ENCODE peak calls at places on chromosomes 16 and 17, in four cellular contexts. H, G, O and L are unnamed samples.
A peak's percentile ranks its signal among the peaks of the same experiment; 100 is the strongest.

GRCh38 chr17:8176197-8176940 is at the start of gene TMEM107:
- DNase-seq in H (peak; percentile 69), G (peak; percentile 86), O (peak; percentile 72), L (peak; percentile 79)

GRCh38 chr17:38912221-38912813 is 13.1 kb upstream of the LASP1NB start:
- DNase-seq in H (no peak), G (no peak), O (no peak), L (no peak)

GRCh38 chr17:79434215-79434614 is 176.6 kb downstream of the RBFOX3 start:
- DNase-seq in H (no peak), G (no peak), O (no peak), L (no peak)

GRCh38 chr17:63701477-63702222 is 1.7 kb upstream of the LIMD2 start:
- DNase-seq in H (no peak), G (peak; percentile 69), O (peak; percentile 29), L (no peak)

GRCh38 chr16:2799852-2800226 is 1.6 kb downstream of the PRSS41 start:
- DNase-seq in H (no peak), G (no peak), O (no peak), L (no peak)

GRCh38 chr17:63275318-63275967 is 170.7 kb downstream of the CYB561 start:
- DNase-seq in H (no peak), G (no peak), O (peak; percentile 9), L (peak; percentile 31)

GRCh38 chr16:48446534-48446920 is 61.3 kb upstream of the SIAH1 start:
- DNase-seq in H (no peak), G (no peak), O (no peak), L (no peak)

GRCh38 chr16:52727878-52728277 is 180.9 kb upstream of the TOX3 start:
- DNase-seq in H (no peak), G (no peak), O (no peak), L (peak; percentile 61)

GRCh38 chr16:87584271-87584670 is 18.0 kb upstream of the JPH3 start:
- DNase-seq in H (no peak), G (no peak), O (no peak), L (no peak)

GRCh38 chr17:19321481-19322128 is 40.9 kb downstream of the B9D1 start:
- DNase-seq in H (no peak), G (no peak), O (no peak), L (no peak)

GRCh38 chr16:70685938-70686375 is at the start of gene MTSS2:
- DNase-seq in H (no peak), G (peak; percentile 74), O (peak; percentile 94), L (peak; percentile 67)

GRCh38 chr17:8117980-8118768 is at the start of gene ALOXE3:
- DNase-seq in H (no peak), G (no peak), O (no peak), L (no peak)

GRCh38 chr17:45404870-45405249 is 27.8 kb downstream of the ARHGAP27 start:
- DNase-seq in H (no peak), G (no peak), O (no peak), L (no peak)

GRCh38 chr17:794876-795275 is 12.7 kb downstream of the MRM3 start:
- DNase-seq in H (no peak), G (peak; percentile 73), O (peak; percentile 54), L (no peak)

GRCh38 chr17:19672009-19672837 is 23.7 kb downstream of the ALDH3A2 start:
- DNase-seq in H (no peak), G (no peak), O (no peak), L (no peak)

GRCh38 chr16:30366511-30366910 is 3.8 kb downstream of the TBC1D10B start:
- DNase-seq in H (no peak), G (no peak), O (no peak), L (no peak)

GRCh38 chr17:40598928-40599627 is 33.8 kb upstream of the CCR7 start:
- DNase-seq in H (peak; percentile 97), G (no peak), O (no peak), L (no peak)

GRCh38 chr16:17831330-17831729 is 360.6 kb upstream of the XYLT1 start:
- DNase-seq in H (no peak), G (no peak), O (peak; percentile 31), L (no peak)

GRCh38 chr16:47732122-47732805 is 271.1 kb downstream of the PHKB start:
- DNase-seq in H (no peak), G (no peak), O (no peak), L (peak; percentile 51)

GRCh38 chr17:67390006-67390645 is 13.0 kb downstream of the PITPNC1 start:
- DNase-seq in H (no peak), G (no peak), O (no peak), L (no peak)

GRCh38 chr16:20904507-20905079 is 4.0 kb downstream of the LYRM1 start:
- DNase-seq in H (peak; percentile 49), G (peak; percentile 20), O (no peak), L (peak; percentile 85)

GRCh38 chr17:16977932-16978331 is 6.0 kb upstream of the TNFRSF13B start:
- DNase-seq in H (no peak), G (no peak), O (no peak), L (no peak)

GRCh38 chr17:81635431-81635830 is 1.5 kb downstream of the NPLOC4 start:
- DNase-seq in H (no peak), G (no peak), O (no peak), L (no peak)

GRCh38 chr17:75693500-75694481 is 26.7 kb downstream of the SAP30BP start:
- DNase-seq in H (no peak), G (no peak), O (no peak), L (no peak)

GRCh38 chr17:2805961-2806360 is 9.7 kb downstream of the RAP1GAP2 start:
- DNase-seq in H (no peak), G (no peak), O (no peak), L (no peak)

GRCh38 chr16:65468121-65468520 is 346.3 kb upstream of the CDH11 start:
- DNase-seq in H (no peak), G (no peak), O (no peak), L (no peak)

GRCh38 chr17:82031885-82032627 is 578 bp downstream of the RAC3 start:
- DNase-seq in H (no peak), G (peak; percentile 64), O (peak; percentile 86), L (peak; percentile 48)

GRCh38 chr17:35934760-35935159 is 4.2 kb upstream of the RDM1 start:
- DNase-seq in H (no peak), G (no peak), O (no peak), L (no peak)
- TF ChIP-seq SPI1 in H (no peak), G (no peak), O (no peak), L (no peak)

GRCh38 chr16:27305839-27306442 is 7.8 kb upstream of the IL4R start:
- DNase-seq in H (no peak), G (no peak), O (no peak), L (no peak)
- TF ChIP-seq SPI1 in H (no peak), G (no peak), O (no peak), L (no peak)

GRCh38 chr17:42118126-42118510 is 3.0 kb downstream of the KAT2A start:
- DNase-seq in H (no peak), G (no peak), O (no peak), L (no peak)

GRCh38 chr17:42118545-42118944 is 2.6 kb downstream of the KAT2A start:
- DNase-seq in H (no peak), G (no peak), O (peak; percentile 41), L (no peak)

GRCh38 chr17:42117397-42118125 is 3.6 kb downstream of the KAT2A start:
- DNase-seq in H (no peak), G (no peak), O (no peak), L (no peak)

GRCh38 chr17:42119301-42119700 is 1.9 kb downstream of the KAT2A start:
- DNase-seq in H (no peak), G (no peak), O (no peak), L (no peak)

DNA sequence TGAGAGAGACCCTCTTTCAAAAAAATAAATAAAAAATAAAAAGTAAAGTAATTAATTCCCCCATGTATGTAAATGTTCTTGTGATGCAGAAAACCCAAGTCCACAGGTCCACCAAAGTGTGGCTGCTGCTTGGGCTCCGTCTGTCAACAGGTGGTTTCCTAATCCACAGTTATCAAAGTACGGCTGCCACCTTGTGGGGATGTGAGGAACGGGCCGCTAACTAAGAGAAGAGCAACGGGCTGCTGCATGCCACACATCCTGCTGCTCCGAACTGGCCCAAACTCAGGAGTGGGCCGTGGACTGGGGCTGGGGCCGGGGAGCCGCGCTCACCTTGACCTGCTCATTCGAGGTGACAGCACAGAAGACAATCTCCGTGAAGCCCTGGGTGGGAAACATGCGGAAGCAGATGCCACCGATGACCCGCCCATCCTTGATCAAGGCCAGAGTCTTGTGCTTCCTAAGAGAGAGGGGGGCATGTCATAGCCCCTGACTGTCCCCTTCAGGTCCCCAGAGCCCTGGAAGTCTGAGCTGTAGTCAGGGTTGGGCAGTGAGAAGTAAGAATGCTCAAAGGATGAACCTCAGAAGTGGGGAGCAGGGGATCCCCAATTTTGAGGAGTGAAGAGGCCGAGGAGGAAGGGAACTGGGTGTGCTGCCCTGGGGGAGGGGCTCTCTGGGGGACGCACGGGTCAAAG is 4.3 kb downstream of the KAT2A start:
- DNase-seq in H (no peak), G (no peak), O (peak; percentile 56), L (no peak)
- TF ChIP-seq SPI1 in H (no peak), G (no peak), O (no peak), L (no peak)

GRCh38 chr17:74646231-74646630 is 22.7 kb upstream of the CD300E start:
- DNase-seq in H (no peak), G (no peak), O (peak; percentile 22), L (peak; percentile 29)
- TF ChIP-seq SPI1 in H (peak; percentile 10), G (no peak), O (no peak), L (no peak)